ENCODE peak calls at places on chromosome 11, in eight cellular contexts. One of them, this sample, is unnamed.

GRCh38 chr11:123654566-123655081 is at the start of gene SCN3B:
- DNase-seq in PC-3: peak
- DNase-seq in stimulated activated effector memory CD8-positive, alpha-beta T cell treated with anti-CD3 and anti-CD28 coated beads, Interleukin-12 subunit alpha, Interleukin-12 subunit beta, amount 100 ng/mL, for 72 hours: no peak
- DNase-seq in transverse colon: peak
- DNase-seq in G401: peak
- DNase-seq in activated CD4-positive, alpha-beta T cell treated with anti-CD3 and anti-CD28 coated beads, Interleukin-2, amount 50 U/mL, for 1 hour: no peak
- DNase-seq in OCI-LY7: no peak
- DNase-seq in GM04504: peak
- DNase-seq in this sample: peak

GRCh38 chr11:8090756-8091155 is 9.7 kb downstream of the TUB start:
- DNase-seq in stimulated activated effector memory CD8-positive, alpha-beta T cell treated with anti-CD3 and anti-CD28 coated beads, Interleukin-12 subunit alpha, Interleukin-12 subunit beta, amount 100 ng/mL, for 72 hours: no peak
- DNase-seq in PC-3: peak
- DNase-seq in G401: no peak
- DNase-seq in activated CD4-positive, alpha-beta T cell treated with anti-CD3 and anti-CD28 coated beads, Interleukin-2, amount 50 U/mL, for 1 hour: peak
- DNase-seq in OCI-LY7: peak
- DNase-seq in transverse colon: no peak
- DNase-seq in GM04504: no peak
- DNase-seq in this sample: peak

GRCh38 chr11:66604161-66604560 is 11.2 kb downstream of the CCS start:
- DNase-seq in activated CD4-positive, alpha-beta T cell treated with anti-CD3 and anti-CD28 coated beads, Interleukin-2, amount 50 U/mL, for 1 hour: no peak
- DNase-seq in GM04504: no peak
- DNase-seq in transverse colon: no peak
- DNase-seq in G401: no peak
- DNase-seq in OCI-LY7: no peak
- DNase-seq in stimulated activated effector memory CD8-positive, alpha-beta T cell treated with anti-CD3 and anti-CD28 coated beads, Interleukin-12 subunit alpha, Interleukin-12 subunit beta, amount 100 ng/mL, for 72 hours: no peak
- DNase-seq in PC-3: no peak
- DNase-seq in this sample: no peak

GRCh38 chr11:20310596-20311394 is 52.7 kb upstream of the HTATIP2 start:
- DNase-seq in activated CD4-positive, alpha-beta T cell treated with anti-CD3 and anti-CD28 coated beads, Interleukin-2, amount 50 U/mL, for 1 hour: no peak
- DNase-seq in G401: no peak
- DNase-seq in transverse colon: no peak
- DNase-seq in GM04504: no peak
- DNase-seq in OCI-LY7: no peak
- DNase-seq in stimulated activated effector memory CD8-positive, alpha-beta T cell treated with anti-CD3 and anti-CD28 coated beads, Interleukin-12 subunit alpha, Interleukin-12 subunit beta, amount 100 ng/mL, for 72 hours: no peak
- DNase-seq in PC-3: no peak
- DNase-seq in this sample: no peak

GRCh38 chr11:76596652-76597051 is 73.9 kb downstream of the LRRC32 start:
- DNase-seq in G401: no peak
- DNase-seq in activated CD4-positive, alpha-beta T cell treated with anti-CD3 and anti-CD28 coated beads, Interleukin-2, amount 50 U/mL, for 1 hour: no peak
- DNase-seq in transverse colon: no peak
- DNase-seq in PC-3: no peak
- DNase-seq in GM04504: no peak
- DNase-seq in stimulated activated effector memory CD8-positive, alpha-beta T cell treated with anti-CD3 and anti-CD28 coated beads, Interleukin-12 subunit alpha, Interleukin-12 subunit beta, amount 100 ng/mL, for 72 hours: no peak
- DNase-seq in OCI-LY7: no peak
- DNase-seq in this sample: no peak

GRCh38 chr11:82003024-82003423 is 730.6 kb downstream of the FAM181B start:
- DNase-seq in stimulated activated effector memory CD8-positive, alpha-beta T cell treated with anti-CD3 and anti-CD28 coated beads, Interleukin-12 subunit alpha, Interleukin-12 subunit beta, amount 100 ng/mL, for 72 hours: no peak
- DNase-seq in GM04504: no peak
- DNase-seq in OCI-LY7: no peak
- DNase-seq in transverse colon: no peak
- DNase-seq in PC-3: no peak
- DNase-seq in G401: no peak
- DNase-seq in activated CD4-positive, alpha-beta T cell treated with anti-CD3 and anti-CD28 coated beads, Interleukin-2, amount 50 U/mL, for 1 hour: no peak
- DNase-seq in this sample: no peak

GRCh38 chr11:133938166-133938565 is 18.6 kb downstream of the IGSF9B start:
- DNase-seq in PC-3: no peak
- DNase-seq in stimulated activated effector memory CD8-positive, alpha-beta T cell treated with anti-CD3 and anti-CD28 coated beads, Interleukin-12 subunit alpha, Interleukin-12 subunit beta, amount 100 ng/mL, for 72 hours: no peak
- DNase-seq in GM04504: no peak
- DNase-seq in activated CD4-positive, alpha-beta T cell treated with anti-CD3 and anti-CD28 coated beads, Interleukin-2, amount 50 U/mL, for 1 hour: no peak
- DNase-seq in transverse colon: no peak
- DNase-seq in OCI-LY7: no peak
- DNase-seq in G401: no peak
- DNase-seq in this sample: no peak

GRCh38 chr11:93740802-93741093 is 547 bp downstream of the TAF1D start:
- DNase-seq in transverse colon: peak
- DNase-seq in stimulated activated effector memory CD8-positive, alpha-beta T cell treated with anti-CD3 and anti-CD28 coated beads, Interleukin-12 subunit alpha, Interleukin-12 subunit beta, amount 100 ng/mL, for 72 hours: no peak
- DNase-seq in G401: peak
- DNase-seq in GM04504: peak
- DNase-seq in PC-3: peak
- DNase-seq in activated CD4-positive, alpha-beta T cell treated with anti-CD3 and anti-CD28 coated beads, Interleukin-2, amount 50 U/mL, for 1 hour: peak
- DNase-seq in OCI-LY7: peak
- DNase-seq in this sample: peak

GRCh38 chr11:45162916-45163879 is 16.8 kb downstream of the PRDM11 start:
- DNase-seq in stimulated activated effector memory CD8-positive, alpha-beta T cell treated with anti-CD3 and anti-CD28 coated beads, Interleukin-12 subunit alpha, Interleukin-12 subunit beta, amount 100 ng/mL, for 72 hours: no peak
- DNase-seq in transverse colon: no peak
- DNase-seq in GM04504: no peak
- DNase-seq in G401: no peak
- DNase-seq in activated CD4-positive, alpha-beta T cell treated with anti-CD3 and anti-CD28 coated beads, Interleukin-2, amount 50 U/mL, for 1 hour: no peak
- DNase-seq in OCI-LY7: no peak
- DNase-seq in PC-3: no peak
- DNase-seq in this sample: no peak

GRCh38 chr11:10294289-10294953 is 402 bp upstream of the SBF2 start:
- DNase-seq in OCI-LY7: no peak
- DNase-seq in GM04504: peak
- DNase-seq in activated CD4-positive, alpha-beta T cell treated with anti-CD3 and anti-CD28 coated beads, Interleukin-2, amount 50 U/mL, for 1 hour: no peak
- DNase-seq in G401: peak
- DNase-seq in transverse colon: peak
- DNase-seq in stimulated activated effector memory CD8-positive, alpha-beta T cell treated with anti-CD3 and anti-CD28 coated beads, Interleukin-12 subunit alpha, Interleukin-12 subunit beta, amount 100 ng/mL, for 72 hours: no peak
- DNase-seq in PC-3: peak
- DNase-seq in this sample: no peak

GRCh38 chr11:115623021-115623451 is 118.8 kb upstream of the CADM1 start:
- DNase-seq in stimulated activated effector memory CD8-positive, alpha-beta T cell treated with anti-CD3 and anti-CD28 coated beads, Interleukin-12 subunit alpha, Interleukin-12 subunit beta, amount 100 ng/mL, for 72 hours: no peak
- DNase-seq in PC-3: peak
- DNase-seq in transverse colon: peak
- DNase-seq in G401: no peak
- DNase-seq in activated CD4-positive, alpha-beta T cell treated with anti-CD3 and anti-CD28 coated beads, Interleukin-2, amount 50 U/mL, for 1 hour: no peak
- DNase-seq in OCI-LY7: no peak
- DNase-seq in GM04504: peak
- DNase-seq in this sample: no peak

GRCh38 chr11:65591939-65592814 is 3.4 kb downstream of the KCNK7 start:
- DNase-seq in transverse colon: peak
- DNase-seq in G401: no peak
- DNase-seq in GM04504: no peak
- DNase-seq in stimulated activated effector memory CD8-positive, alpha-beta T cell treated with anti-CD3 and anti-CD28 coated beads, Interleukin-12 subunit alpha, Interleukin-12 subunit beta, amount 100 ng/mL, for 72 hours: no peak
- DNase-seq in OCI-LY7: no peak
- DNase-seq in PC-3: no peak
- DNase-seq in activated CD4-positive, alpha-beta T cell treated with anti-CD3 and anti-CD28 coated beads, Interleukin-2, amount 50 U/mL, for 1 hour: no peak
- DNase-seq in this sample: no peak

GRCh38 chr11:9250139-9250582 is 15.0 kb downstream of the DENND5A start:
- DNase-seq in stimulated activated effector memory CD8-positive, alpha-beta T cell treated with anti-CD3 and anti-CD28 coated beads, Interleukin-12 subunit alpha, Interleukin-12 subunit beta, amount 100 ng/mL, for 72 hours: no peak
- DNase-seq in GM04504: no peak
- DNase-seq in OCI-LY7: no peak
- DNase-seq in G401: no peak
- DNase-seq in activated CD4-positive, alpha-beta T cell treated with anti-CD3 and anti-CD28 coated beads, Interleukin-2, amount 50 U/mL, for 1 hour: peak
- DNase-seq in PC-3: no peak
- DNase-seq in transverse colon: no peak
- DNase-seq in this sample: peak

GRCh38 chr11:14411818-14412217 is 52.8 kb upstream of the RRAS2 start:
- DNase-seq in G401: no peak
- DNase-seq in stimulated activated effector memory CD8-positive, alpha-beta T cell treated with anti-CD3 and anti-CD28 coated beads, Interleukin-12 subunit alpha, Interleukin-12 subunit beta, amount 100 ng/mL, for 72 hours: no peak
- DNase-seq in GM04504: peak
- DNase-seq in activated CD4-positive, alpha-beta T cell treated with anti-CD3 and anti-CD28 coated beads, Interleukin-2, amount 50 U/mL, for 1 hour: no peak
- DNase-seq in PC-3: peak
- DNase-seq in OCI-LY7: no peak
- DNase-seq in transverse colon: no peak
- DNase-seq in this sample: no peak

GRCh38 chr11:36213050-36213840 is 76.0 kb downstream of the COMMD9 start:
- DNase-seq in stimulated activated effector memory CD8-positive, alpha-beta T cell treated with anti-CD3 and anti-CD28 coated beads, Interleukin-12 subunit alpha, Interleukin-12 subunit beta, amount 100 ng/mL, for 72 hours: no peak
- DNase-seq in GM04504: no peak
- DNase-seq in PC-3: no peak
- DNase-seq in transverse colon: no peak
- DNase-seq in OCI-LY7: no peak
- DNase-seq in G401: peak
- DNase-seq in activated CD4-positive, alpha-beta T cell treated with anti-CD3 and anti-CD28 coated beads, Interleukin-2, amount 50 U/mL, for 1 hour: no peak
- DNase-seq in this sample: no peak

GRCh38 chr11:8261921-8262551 is 1.6 kb downstream of the LMO1 start:
- DNase-seq in stimulated activated effector memory CD8-positive, alpha-beta T cell treated with anti-CD3 and anti-CD28 coated beads, Interleukin-12 subunit alpha, Interleukin-12 subunit beta, amount 100 ng/mL, for 72 hours: no peak
- DNase-seq in G401: no peak
- DNase-seq in activated CD4-positive, alpha-beta T cell treated with anti-CD3 and anti-CD28 coated beads, Interleukin-2, amount 50 U/mL, for 1 hour: no peak
- DNase-seq in GM04504: no peak
- DNase-seq in PC-3: no peak
- DNase-seq in transverse colon: no peak
- DNase-seq in OCI-LY7: no peak
- DNase-seq in this sample: no peak

GRCh38 chr11:68506908-68507307 is 46.4 kb downstream of the PPP6R3 start:
- DNase-seq in activated CD4-positive, alpha-beta T cell treated with anti-CD3 and anti-CD28 coated beads, Interleukin-2, amount 50 U/mL, for 1 hour: no peak
- DNase-seq in stimulated activated effector memory CD8-positive, alpha-beta T cell treated with anti-CD3 and anti-CD28 coated beads, Interleukin-12 subunit alpha, Interleukin-12 subunit beta, amount 100 ng/mL, for 72 hours: no peak
- DNase-seq in transverse colon: no peak
- DNase-seq in OCI-LY7: no peak
- DNase-seq in GM04504: no peak
- DNase-seq in PC-3: peak
- DNase-seq in G401: no peak
- DNase-seq in this sample: no peak

GRCh38 chr11:69075421-69076128 is 26.8 kb downstream of the TPCN2 start:
- DNase-seq in transverse colon: peak
- DNase-seq in OCI-LY7: no peak
- DNase-seq in PC-3: peak
- DNase-seq in G401: peak
- DNase-seq in activated CD4-positive, alpha-beta T cell treated with anti-CD3 and anti-CD28 coated beads, Interleukin-2, amount 50 U/mL, for 1 hour: no peak
- DNase-seq in stimulated activated effector memory CD8-positive, alpha-beta T cell treated with anti-CD3 and anti-CD28 coated beads, Interleukin-12 subunit alpha, Interleukin-12 subunit beta, amount 100 ng/mL, for 72 hours: no peak
- DNase-seq in GM04504: peak
- DNase-seq in this sample: no peak

GRCh38 chr11:36564376-36565032 is 3.3 kb upstream of the RAG1 start:
- DNase-seq in transverse colon: peak
- DNase-seq in stimulated activated effector memory CD8-positive, alpha-beta T cell treated with anti-CD3 and anti-CD28 coated beads, Interleukin-12 subunit alpha, Interleukin-12 subunit beta, amount 100 ng/mL, for 72 hours: peak
- DNase-seq in PC-3: peak
- DNase-seq in activated CD4-positive, alpha-beta T cell treated with anti-CD3 and anti-CD28 coated beads, Interleukin-2, amount 50 U/mL, for 1 hour: peak
- DNase-seq in OCI-LY7: peak
- DNase-seq in G401: peak
- DNase-seq in GM04504: peak
- DNase-seq in this sample: peak

GRCh38 chr11:6229911-6230310 is 4.5 kb downstream of the FHIP1B start:
- DNase-seq in activated CD4-positive, alpha-beta T cell treated with anti-CD3 and anti-CD28 coated beads, Interleukin-2, amount 50 U/mL, for 1 hour: no peak
- DNase-seq in G401: no peak
- DNase-seq in OCI-LY7: peak
- DNase-seq in stimulated activated effector memory CD8-positive, alpha-beta T cell treated with anti-CD3 and anti-CD28 coated beads, Interleukin-12 subunit alpha, Interleukin-12 subunit beta, amount 100 ng/mL, for 72 hours: no peak
- DNase-seq in GM04504: no peak
- DNase-seq in PC-3: no peak
- DNase-seq in transverse colon: peak
- DNase-seq in this sample: no peak

GRCh38 chr11:105915036-105915435 is 107.0 kb downstream of the MSANTD4 start:
- DNase-seq in PC-3: no peak
- DNase-seq in G401: no peak
- DNase-seq in transverse colon: no peak
- DNase-seq in OCI-LY7: no peak
- DNase-seq in stimulated activated effector memory CD8-positive, alpha-beta T cell treated with anti-CD3 and anti-CD28 coated beads, Interleukin-12 subunit alpha, Interleukin-12 subunit beta, amount 100 ng/mL, for 72 hours: no peak
- DNase-seq in activated CD4-positive, alpha-beta T cell treated with anti-CD3 and anti-CD28 coated beads, Interleukin-2, amount 50 U/mL, for 1 hour: no peak
- DNase-seq in GM04504: no peak
- DNase-seq in this sample: no peak

GRCh38 chr11:59192446-59193020 is 20.2 kb downstream of the MPEG1 start:
- DNase-seq in PC-3: no peak
- DNase-seq in OCI-LY7: no peak
- DNase-seq in stimulated activated effector memory CD8-positive, alpha-beta T cell treated with anti-CD3 and anti-CD28 coated beads, Interleukin-12 subunit alpha, Interleukin-12 subunit beta, amount 100 ng/mL, for 72 hours: no peak
- DNase-seq in G401: no peak
- DNase-seq in transverse colon: no peak
- DNase-seq in activated CD4-positive, alpha-beta T cell treated with anti-CD3 and anti-CD28 coated beads, Interleukin-2, amount 50 U/mL, for 1 hour: no peak
- DNase-seq in GM04504: no peak
- DNase-seq in this sample: no peak

GRCh38 chr11:26201411-26201810 is 130.5 kb upstream of the ANO3 start:
- DNase-seq in OCI-LY7: no peak
- DNase-seq in G401: no peak
- DNase-seq in transverse colon: no peak
- DNase-seq in stimulated activated effector memory CD8-positive, alpha-beta T cell treated with anti-CD3 and anti-CD28 coated beads, Interleukin-12 subunit alpha, Interleukin-12 subunit beta, amount 100 ng/mL, for 72 hours: no peak
- DNase-seq in PC-3: peak
- DNase-seq in activated CD4-positive, alpha-beta T cell treated with anti-CD3 and anti-CD28 coated beads, Interleukin-2, amount 50 U/mL, for 1 hour: no peak
- DNase-seq in GM04504: no peak
- DNase-seq in this sample: no peak

GRCh38 chr11:83827520-83827919 is 541.4 kb upstream of the CCDC90B start:
- DNase-seq in GM04504: peak
- DNase-seq in stimulated activated effector memory CD8-positive, alpha-beta T cell treated with anti-CD3 and anti-CD28 coated beads, Interleukin-12 subunit alpha, Interleukin-12 subunit beta, amount 100 ng/mL, for 72 hours: no peak
- DNase-seq in activated CD4-positive, alpha-beta T cell treated with anti-CD3 and anti-CD28 coated beads, Interleukin-2, amount 50 U/mL, for 1 hour: no peak
- DNase-seq in G401: no peak
- DNase-seq in PC-3: no peak
- DNase-seq in OCI-LY7: no peak
- DNase-seq in transverse colon: no peak
- DNase-seq in this sample: no peak

GRCh38 chr11:120141144-120142071 is 3.5 kb upstream of the TRIM29 start:
- DNase-seq in stimulated activated effector memory CD8-positive, alpha-beta T cell treated with anti-CD3 and anti-CD28 coated beads, Interleukin-12 subunit alpha, Interleukin-12 subunit beta, amount 100 ng/mL, for 72 hours: peak
- DNase-seq in transverse colon: no peak
- DNase-seq in activated CD4-positive, alpha-beta T cell treated with anti-CD3 and anti-CD28 coated beads, Interleukin-2, amount 50 U/mL, for 1 hour: no peak
- DNase-seq in GM04504: no peak
- DNase-seq in OCI-LY7: no peak
- DNase-seq in PC-3: no peak
- DNase-seq in G401: no peak
- DNase-seq in this sample: peak

GRCh38 chr11:64156235-64157011 is 9.5 kb downstream of the MACROD1 start:
- DNase-seq in G401: peak
- DNase-seq in activated CD4-positive, alpha-beta T cell treated with anti-CD3 and anti-CD28 coated beads, Interleukin-2, amount 50 U/mL, for 1 hour: no peak
- DNase-seq in GM04504: no peak
- DNase-seq in PC-3: no peak
- DNase-seq in transverse colon: no peak
- DNase-seq in OCI-LY7: no peak
- DNase-seq in stimulated activated effector memory CD8-positive, alpha-beta T cell treated with anti-CD3 and anti-CD28 coated beads, Interleukin-12 subunit alpha, Interleukin-12 subunit beta, amount 100 ng/mL, for 72 hours: no peak
- DNase-seq in this sample: no peak

This sample was measured in GM13976.